ENCODE peak calls at places on chromosomes 13 and 19, in eight cellular contexts. E, R, W, P, Y, A, K and J are unnamed samples.

GRCh38 chr19:1069009-1069779 is 2.2 kb downstream of the ARHGAP45 start:
- DNase-seq in E (peak; percentile 68), R (peak; percentile 48), W (no peak), P (no peak), Y (no peak), A (peak; percentile 95), K (no peak), J (no peak)

GRCh38 chr13:33285420-33286124 is at the start of gene STARD13:
- DNase-seq in E (peak; percentile 93), R (no peak), W (no peak), P (no peak), Y (peak; percentile 93), A (peak; percentile 86), K (peak; percentile 93), J (peak; percentile 98)

GRCh38 chr13:62185631-62186256 is 770.1 kb upstream of the PCDH20 start:
- DNase-seq in E (no peak), R (no peak), W (no peak), P (no peak), Y (no peak), A (no peak), K (no peak), J (no peak)

GRCh38 chr13:93231867-93232266 is 5.3 kb downstream of the GPC6 start:
- DNase-seq in E (no peak), R (no peak), W (no peak), P (no peak), Y (no peak), A (no peak), K (no peak), J (no peak)

GRCh38 chr19:40686882-40687524 is 3.4 kb downstream of the NUMBL start:
- DNase-seq in E (no peak), R (no peak), W (no peak), P (no peak), Y (no peak), A (peak; percentile 69), K (no peak), J (no peak)

GRCh38 chr13:114328595-114328994 is 14.3 kb downstream of the CHAMP1 start:
- DNase-seq in E (no peak), R (no peak), W (no peak), P (no peak), Y (no peak), A (no peak), K (no peak), J (no peak)

GRCh38 chr13:64314286-64314685 is 2898.6 kb upstream of the PCDH20 start:
- DNase-seq in E (no peak), R (no peak), W (no peak), P (no peak), Y (no peak), A (no peak), K (no peak), J (peak; percentile 1)

GRCh38 chr19:40741527-40742390 is 8.5 kb downstream of the ACTMAP start:
- DNase-seq in E (no peak), R (no peak), W (no peak), P (no peak), Y (no peak), A (no peak), K (no peak), J (no peak)

GRCh38 chr19:17953869-17954268 is 13.0 kb upstream of the KCNN1 start:
- DNase-seq in E (no peak), R (no peak), W (no peak), P (no peak), Y (peak; percentile 30), A (no peak), K (no peak), J (no peak)

GRCh38 chr13:73335226-73335625 is 276.4 kb downstream of the KLF5 start:
- DNase-seq in E (no peak), R (no peak), W (no peak), P (no peak), Y (no peak), A (no peak), K (peak; percentile 28), J (peak; percentile 91)

GRCh38 chr13:62482351-62482750 is 1066.7 kb upstream of the PCDH20 start:
- DNase-seq in E (no peak), R (no peak), W (no peak), P (no peak), Y (no peak), A (no peak), K (peak; percentile 3), J (no peak)

GRCh38 chr13:40388617-40389016 is 277.8 kb downstream of the FOXO1 start:
- DNase-seq in E (no peak), R (peak; percentile 54), W (no peak), P (peak; percentile 44), Y (no peak), A (no peak), K (peak; percentile 68), J (peak; percentile 33)

GRCh38 chr13:98368019-98368418 is 190.9 kb upstream of the RNF113B start:
- DNase-seq in E (no peak), R (no peak), W (no peak), P (no peak), Y (no peak), A (no peak), K (no peak), J (peak; percentile 93)

GRCh38 chr13:60654405-60654804 is 257.4 kb downstream of the TDRD3 start:
- DNase-seq in E (peak; percentile 70), R (no peak), W (no peak), P (no peak), Y (peak; percentile 62), A (no peak), K (no peak), J (peak; percentile 0)

GRCh38 chr19:52992109-52993004 is 21.4 kb upstream of the ERVV-1 start:
- DNase-seq in E (no peak), R (no peak), W (no peak), P (no peak), Y (peak; percentile 13), A (peak; percentile 78), K (no peak), J (peak; percentile 23)

GRCh38 chr13:41613984-41614581 is 156.7 kb downstream of the RGCC start:
- DNase-seq in E (peak; percentile 39), R (no peak), W (no peak), P (no peak), Y (no peak), A (no peak), K (no peak), J (peak; percentile 91)

GRCh38 chr19:11693505-11694499 is 44.9 kb downstream of the ZNF823 start:
- DNase-seq in E (no peak), R (no peak), W (no peak), P (no peak), Y (peak; percentile 11), A (no peak), K (peak; percentile 80), J (peak; percentile 81)

GRCh38 chr19:39415111-39416046 is 2.9 kb downstream of the PLEKHG2 start:
- DNase-seq in E (no peak), R (no peak), W (no peak), P (no peak), Y (no peak), A (no peak), K (no peak), J (peak; percentile 42)

GRCh38 chr19:1244693-1245451 is 3.3 kb downstream of the ATP5F1D start:
- DNase-seq in E (no peak), R (no peak), W (no peak), P (no peak), Y (no peak), A (peak; percentile 93), K (no peak), J (no peak)

GRCh38 chr19:45418812-45419211 is 4.9 kb downstream of the ERCC1 start:
- DNase-seq in E (peak; percentile 59), R (no peak), W (no peak), P (no peak), Y (no peak), A (no peak), K (no peak), J (no peak)

GRCh38 chr19:19061491-19061890 is 2.3 kb upstream of the SLC25A42 start:
- DNase-seq in E (peak; percentile 33), R (no peak), W (peak; percentile 75), P (no peak), Y (no peak), A (no peak), K (no peak), J (no peak)

GRCh38 chr13:42821437-42821836 is 40.1 kb downstream of the FAM216B start:
- DNase-seq in E (no peak), R (no peak), W (no peak), P (no peak), Y (no peak), A (no peak), K (no peak), J (peak; percentile 54)

GRCh38 chr19:10936661-10937084 is 8.1 kb downstream of the TIMM29 start:
- DNase-seq in E (peak; percentile 74), R (no peak), W (peak; percentile 62), P (no peak), Y (peak; percentile 92), A (no peak), K (peak; percentile 74), J (peak; percentile 85)

GRCh38 chr13:97849305-97849704 is 104.2 kb upstream of the IPO5 start:
- DNase-seq in E (no peak), R (no peak), W (no peak), P (no peak), Y (peak; percentile 19), A (no peak), K (peak; percentile 13), J (peak; percentile 38)

GRCh38 chr13:113976711-113977684 is 3.1 kb upstream of the C13orf46 start:
- DNase-seq in E (no peak), R (no peak), W (no peak), P (no peak), Y (no peak), A (peak; percentile 78), K (peak; percentile 27), J (no peak)

GRCh38 chr13:110455941-110456340 is 105.6 kb downstream of the RAB20 start:
- DNase-seq in E (peak; percentile 93), R (peak; percentile 7), W (peak; percentile 88), P (peak; percentile 28), Y (peak; percentile 80), A (peak; percentile 91), K (peak; percentile 75), J (peak; percentile 86)

GRCh38 chr13:28035146-28035782 is 46.8 kb upstream of the URAD start:
- DNase-seq in E (no peak), R (no peak), W (peak; percentile 15), P (no peak), Y (no peak), A (no peak), K (peak; percentile 42), J (peak; percentile 31)

GRCh38 chr19:1154731-1155351 is 19.2 kb downstream of the SBNO2 start:
- DNase-seq in E (peak; percentile 47), R (no peak), W (no peak), P (no peak), Y (no peak), A (peak; percentile 97), K (no peak), J (peak; percentile 95)

GRCh38 chr13:110815471-110816204 is 99.2 kb downstream of the ANKRD10 start:
- DNase-seq in E (no peak), R (no peak), W (peak; percentile 71), P (no peak), Y (no peak), A (no peak), K (no peak), J (no peak)